ENCODE peak calls at places on chromosomes 7 and 10, in five cellular contexts. M, S, A, F and D are unnamed samples.

GRCh38 chr7:33100770-33101169 is 8.4 kb downstream of the RP9 start:
- DNase-seq in M (no peak), S (no peak), A (no peak), F (no peak), D (no peak)

GRCh38 chr7:25083201-25083600 is 41.9 kb downstream of the CYCS start:
- DNase-seq in M (no peak), S (peak), A (no peak), F (no peak), D (no peak)

GRCh38 chr7:23469150-23469960 is 936 bp downstream of the IGF2BP3 start:
- DNase-seq in M (no peak), S (peak), A (peak), F (peak), D (no peak)

GRCh38 chr10:107144490-107144889 is 20.0 kb downstream of the SORCS1 start:
- DNase-seq in M (no peak), S (no peak), A (no peak), F (no peak), D (no peak)

GRCh38 chr10:79335094-79335469 is 12.2 kb upstream of the PPIF start:
- DNase-seq in M (no peak), S (no peak), A (no peak), F (no peak), D (no peak)

GRCh38 chr10:78846770-78847169 is 222.0 kb upstream of the ZMIZ1 start:
- DNase-seq in M (no peak), S (no peak), A (no peak), F (no peak), D (no peak)

GRCh38 chr7:142301299-142301698 is 43.4 kb upstream of the PRSS58 start:
- DNase-seq in M (no peak), S (no peak), A (no peak), F (no peak), D (no peak)

GRCh38 chr10:58107506-58107905 is 160.2 kb downstream of the IPMK start:
- DNase-seq in M (peak), S (peak), A (no peak), F (no peak), D (peak)

GRCh38 chr7:7668708-7669107 is 28.2 kb downstream of the UMAD1 start:
- DNase-seq in M (no peak), S (no peak), A (no peak), F (no peak), D (no peak)

DNA sequence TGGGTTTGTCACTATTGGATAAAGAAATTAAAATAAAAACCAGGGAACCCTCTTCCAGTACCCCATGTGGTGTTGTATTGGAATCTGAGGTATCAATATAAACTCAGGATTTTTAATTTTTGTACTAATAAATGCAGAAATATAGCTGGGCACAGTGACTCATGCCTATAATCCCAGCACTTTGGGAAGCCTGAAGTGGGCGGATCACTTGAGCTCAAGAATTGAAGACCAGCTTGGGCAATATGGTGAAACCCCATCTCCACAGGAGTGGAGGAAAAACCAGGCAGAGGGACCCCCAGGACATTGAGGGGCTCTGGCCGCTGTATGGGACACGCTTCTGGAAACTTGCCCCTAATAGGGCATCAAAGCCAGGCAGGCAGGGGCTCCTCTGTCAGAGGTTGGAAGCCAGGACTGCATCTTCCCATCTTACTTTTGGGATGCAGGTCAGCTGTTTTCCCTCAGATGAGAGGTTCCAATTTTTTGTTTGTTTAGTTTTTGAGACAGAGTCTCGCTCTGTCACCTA is 11.1 kb downstream of the ADIRF start:
- DNase-seq in M (no peak), S (no peak), A (no peak), F (no peak), D (no peak)
- H3K27ac ChIP-seq in M (no peak), S (no peak), A (no peak), F (no peak), D (peak)

DNA sequence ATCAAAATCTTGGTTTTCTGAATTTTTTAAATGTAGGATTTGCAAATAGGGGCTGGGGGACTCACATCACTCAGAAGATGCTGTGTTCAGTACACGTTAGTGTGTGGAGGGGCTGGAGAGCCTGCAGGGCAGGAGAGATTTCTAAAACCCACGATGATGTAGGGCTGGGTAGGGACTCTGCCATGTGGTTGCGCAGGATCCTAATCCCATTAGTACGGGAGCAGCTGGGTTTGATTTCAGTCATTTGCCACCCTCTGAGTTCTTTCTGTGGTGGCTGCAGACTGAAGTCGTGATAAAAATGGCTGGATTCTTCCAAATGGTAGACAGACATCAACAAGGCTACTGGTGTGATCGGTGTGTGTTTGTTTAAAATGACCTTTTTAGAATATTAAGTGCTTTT is 14.2 kb upstream of the GET4 start:
- DNase-seq in M (no peak), S (no peak), A (no peak), F (no peak), D (no peak)
- H3K27ac ChIP-seq in M (no peak), S (no peak), A (no peak), F (no peak), D (no peak)

DNA sequence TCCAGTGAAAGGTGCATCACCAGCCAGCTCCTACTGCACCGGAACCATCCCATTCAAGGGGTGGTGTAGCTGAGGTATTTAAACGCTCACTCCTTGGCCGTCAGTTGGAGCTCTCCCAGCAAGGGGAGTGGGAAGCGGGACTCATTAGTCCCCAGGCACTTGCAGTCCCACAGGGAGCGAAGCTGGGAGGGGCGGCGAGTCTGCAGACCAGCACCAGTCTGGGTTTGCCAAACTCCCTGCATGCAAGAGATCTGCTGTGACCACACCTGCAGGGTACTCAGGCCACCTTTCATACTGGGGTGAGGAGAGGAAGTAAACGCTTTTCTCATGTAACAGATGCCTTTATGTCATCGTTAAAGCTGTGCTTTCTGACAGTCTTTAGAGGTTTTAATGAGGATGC is 187.9 kb downstream of the PTPRN2 start:
- DNase-seq in M (no peak), S (no peak), A (no peak), F (no peak), D (no peak)
- H3K27ac ChIP-seq in M (no peak), S (no peak), A (no peak), F (no peak), D (no peak)

DNA sequence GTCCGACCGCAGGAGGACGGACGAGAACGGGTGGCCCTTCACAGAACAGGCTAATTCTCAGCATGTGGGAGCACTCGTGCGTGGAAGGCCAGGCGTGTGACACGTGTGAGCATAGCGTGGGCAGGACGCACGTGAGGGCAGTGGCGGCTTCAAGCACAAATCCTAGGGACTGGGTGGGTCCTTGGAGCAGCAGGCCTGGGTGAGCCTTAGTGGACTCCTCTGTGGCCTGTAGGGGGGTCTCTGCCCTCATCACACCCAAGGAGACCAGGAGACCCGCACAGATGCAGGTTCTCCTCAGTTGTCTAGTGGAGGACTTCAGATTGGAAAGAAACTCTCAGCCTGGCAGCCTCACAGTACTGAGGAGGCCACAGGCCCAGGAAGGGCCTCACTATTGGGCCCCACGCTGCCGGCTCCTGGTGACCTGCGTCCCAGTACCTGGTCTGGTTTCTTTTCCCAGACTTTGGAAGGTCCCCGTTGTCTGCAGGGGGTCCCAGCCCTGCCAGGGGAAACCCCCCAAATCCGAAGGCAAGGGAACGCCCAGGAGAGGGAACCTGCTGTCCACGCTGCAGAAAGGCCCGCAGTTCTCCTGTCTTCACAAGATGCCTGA is 49.1 kb upstream of the FAM20C start:
- DNase-seq in M (no peak), S (no peak), A (no peak), F (no peak), D (no peak)
- H3K27ac ChIP-seq in M (no peak), S (no peak), A (no peak), F (no peak), D (no peak)

GRCh38 chr7:74290590-74290950 is 1.4 kb downstream of the CLIP2 start:
- DNase-seq in M (no peak), S (no peak), A (no peak), F (no peak), D (no peak)
- H3K27ac ChIP-seq in M (no peak), S (no peak), A (no peak), F (no peak), D (no peak)

GRCh38 chr10:43124574-43125273 is 13.5 kb upstream of the CSGALNACT2 start:
- DNase-seq in M (no peak), S (no peak), A (no peak), F (no peak), D (no peak)
- H3K27ac ChIP-seq in M (no peak), S (no peak), A (no peak), F (no peak), D (no peak)

GRCh38 chr10:3047622-3047995 is 19.7 kb upstream of the PFKP start:
- DNase-seq in M (no peak), S (no peak), A (no peak), F (no peak), D (no peak)
- H3K27ac ChIP-seq in M (no peak), S (no peak), A (no peak), F (no peak), D (no peak)

GRCh38 chr7:10910447-10910846 is 63.2 kb upstream of the PHF14 start:
- DNase-seq in M (no peak), S (no peak), A (no peak), F (no peak), D (no peak)
- H3K27ac ChIP-seq in M (no peak), S (no peak), A (no peak), F (no peak), D (no peak)

GRCh38 chr7:143382126-143382790 is 1.1 kb downstream of the ZYX start:
- DNase-seq in M (no peak), S (no peak), A (no peak), F (no peak), D (no peak)
- H3K27ac ChIP-seq in M (peak), S (peak), A (peak), F (peak), D (peak)